ENCODE peak calls at places on chromosomes 12 and 14, in six cellular contexts. M is ovary, A is AG09309, Y is OCI-LY7, X is epithelial cell of esophagus, Z is esophagus squamous epithelium. E is an unnamed sample.

GRCh38 chr12:110733089-110733715 is 9.5 kb downstream of the PPP1CC start:
- DNase-seq in M (no peak), Z (no peak), A (no peak), Y (no peak), X (no peak), E (peak)

GRCh38 chr14:64628940-64629403 is 75.3 kb upstream of the PLEKHG3 start:
- DNase-seq in A (peak), X (peak), Y (no peak), Z (no peak), M (no peak), E (peak)

GRCh38 chr14:29569194-29569593 is 358.5 kb downstream of the PRKD1 start:
- DNase-seq in Y (no peak), A (no peak), Z (no peak), X (no peak), M (no peak), E (no peak)

GRCh38 chr14:92728781-92729364 is 19.6 kb downstream of the LGMN start:
- DNase-seq in A (no peak), X (peak), M (no peak), Y (no peak), Z (no peak), E (peak)

GRCh38 chr14:50897658-50898175 is 25.9 kb downstream of the ABHD12B start:
- DNase-seq in A (no peak), X (no peak), Y (no peak), M (no peak), Z (no peak), E (no peak)

GRCh38 chr14:85594217-85594616 is 64.3 kb downstream of the FLRT2 start:
- DNase-seq in A (no peak), Y (no peak), M (no peak), X (peak), Z (no peak), E (no peak)

GRCh38 chr12:81598205-81598604 is 160.9 kb downstream of the PPFIA2 start:
- DNase-seq in Z (no peak), Y (no peak), M (no peak), A (no peak), X (no peak), E (peak)

GRCh38 chr14:49982522-49982951 is 89.7 kb downstream of the ARF6 start:
- DNase-seq in Z (no peak), X (no peak), A (peak), M (no peak), Y (no peak), E (peak)

GRCh38 chr14:57244103-57244502 is 24.6 kb downstream of the EXOC5 start:
- DNase-seq in Y (no peak), A (no peak), Z (no peak), X (no peak), M (no peak), E (no peak)

GRCh38 chr12:96398422-96399080 is 1.7 kb downstream of the CDK17 start:
- DNase-seq in A (no peak), Z (no peak), Y (peak), M (no peak), X (no peak), E (peak)

GRCh38 chr12:108896331-108896730 is 16.4 kb downstream of the DAO start:
- DNase-seq in X (no peak), A (no peak), Z (no peak), M (no peak), Y (no peak), E (no peak)

GRCh38 chr12:66279127-66279712 is 23.1 kb upstream of the HELB start:
- DNase-seq in A (no peak), Y (no peak), M (no peak), X (peak), Z (no peak), E (peak)

GRCh38 chr14:22556021-22556989 is 32.7 kb downstream of the DAD1 start:
- DNase-seq in Z (peak), Y (peak), X (peak), M (peak), A (no peak), E (peak)

GRCh38 chr14:68682166-68683103 is 110.4 kb downstream of the ZFP36L1 start:
- DNase-seq in A (peak), Y (peak), Z (no peak), M (peak), X (peak), E (peak)

GRCh38 chr12:44441155-44441554 is 435.0 kb downstream of the NELL2 start:
- DNase-seq in Z (no peak), M (no peak), X (no peak), Y (no peak), A (no peak), E (no peak)

GRCh38 chr14:77607741-77608302 is 8.6 kb downstream of the SPTLC2 start:
- DNase-seq in A (no peak), X (no peak), Z (no peak), M (no peak), Y (no peak), E (no peak)

GRCh38 chr14:59768855-59769254 is 101.7 kb downstream of the RTN1 start:
- DNase-seq in Y (no peak), Z (no peak), X (no peak), A (no peak), M (no peak), E (no peak)

GRCh38 chr12:28622416-28622815 is 432.2 kb downstream of the CCDC91 start:
- DNase-seq in Z (no peak), X (peak), Y (no peak), M (no peak), A (peak), E (peak)

GRCh38 chr14:50475460-50475859 is 56.9 kb downstream of the MAP4K5 start:
- DNase-seq in A (no peak), Z (no peak), M (no peak), Y (no peak), X (peak), E (peak)

GRCh38 chr14:96368534-96368933 is 5.2 kb downstream of the GSKIP start:
- DNase-seq in X (no peak), Z (no peak), A (no peak), M (no peak), Y (no peak), E (no peak)

GRCh38 chr14:38309522-38310262 is 53.8 kb upstream of the CLEC14A start:
- DNase-seq in X (no peak), Z (no peak), Y (no peak), A (no peak), M (no peak), E (no peak)

GRCh38 chr14:85024931-85025330 is 505.0 kb upstream of the FLRT2 start:
- DNase-seq in M (no peak), A (no peak), Y (no peak), X (no peak), Z (no peak), E (no peak)

GRCh38 chr14:61347771-61348443 is 26.5 kb downstream of the PRKCH start:
- DNase-seq in X (no peak), A (no peak), Y (no peak), Z (no peak), M (no peak), E (no peak)

GRCh38 chr14:99441157-99441870 is 39.3 kb downstream of the SETD3 start:
- DNase-seq in A (no peak), X (no peak), Z (no peak), Y (no peak), M (no peak), E (no peak)

GRCh38 chr12:122022393-122023338 is 982 bp downstream of the BCL7A start:
- DNase-seq in M (peak), X (peak), Z (no peak), A (no peak), Y (peak), E (peak)

GRCh38 chr12:53960187-53961024 is 5.7 kb downstream of the HOXC12 start:
- DNase-seq in M (no peak), X (no peak), Z (no peak), A (no peak), Y (no peak), E (no peak)

GRCh38 chr12:9888665-9889273 is 7.5 kb downstream of the KLRF2 start:
- DNase-seq in Y (no peak), Z (no peak), M (no peak), X (peak), A (no peak), E (no peak)

GRCh38 chr12:106305376-106305775 is 2.8 kb downstream of the TCP11L2 start:
- DNase-seq in X (peak), M (no peak), Y (no peak), A (no peak), Z (no peak), E (peak)

GRCh38 chr14:77037338-77037782 is 8.9 kb upstream of the IRF2BPL start:
- DNase-seq in Z (no peak), M (no peak), A (no peak), Y (no peak), X (no peak), E (no peak)

GRCh38 chr12:59452746-59453145 is 143.1 kb upstream of the SLC16A7 start:
- DNase-seq in M (no peak), Y (no peak), A (no peak), X (no peak), Z (no peak), E (no peak)

DNA sequence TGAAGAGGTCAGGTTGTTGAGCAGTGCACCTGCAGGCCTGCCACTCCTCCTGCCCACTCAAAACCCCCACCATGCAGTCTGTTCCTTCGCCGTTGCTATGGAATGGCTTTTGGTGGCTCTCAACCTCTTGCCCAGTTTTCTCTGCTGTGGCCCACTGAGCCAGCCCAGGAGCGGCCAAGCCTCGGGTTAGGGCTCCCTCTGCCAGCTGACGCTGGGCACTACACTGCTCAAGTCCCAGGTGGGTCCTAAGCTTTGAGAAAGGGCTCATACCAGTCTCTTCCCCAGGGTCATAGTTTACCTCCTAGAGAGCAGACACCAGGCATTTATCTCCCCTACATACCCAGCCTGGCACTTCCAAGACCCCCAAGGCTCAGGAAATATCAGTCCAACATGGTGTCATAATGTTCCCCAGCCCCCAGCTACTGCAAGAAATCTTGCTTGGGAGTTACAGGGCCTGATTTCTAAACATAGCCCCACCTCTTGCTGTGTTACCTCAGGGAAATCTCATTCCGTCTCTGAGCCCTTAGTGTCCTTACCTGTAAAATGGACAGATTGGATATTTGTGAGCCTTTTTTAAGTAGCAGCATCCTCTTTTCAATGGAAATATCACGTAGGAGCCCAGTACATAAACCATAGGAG is 59.4 kb downstream of the TSPAN11 start:
- DNase-seq in Y (peak), Z (no peak), X (peak), A (no peak), M (no peak), E (peak)
- TF ChIP-seq CTCF in Y (peak), Z (peak), X (peak), A (peak), M (no peak), E (peak)

GRCh38 chr14:31605702-31606101 is 44.5 kb downstream of the NUBPL start:
- DNase-seq in X (no peak), M (no peak), Y (no peak), Z (no peak), A (no peak), E (no peak)
- TF ChIP-seq CTCF in X (no peak), M (no peak), Y (no peak), Z (no peak), A (no peak), E (no peak)

DNA sequence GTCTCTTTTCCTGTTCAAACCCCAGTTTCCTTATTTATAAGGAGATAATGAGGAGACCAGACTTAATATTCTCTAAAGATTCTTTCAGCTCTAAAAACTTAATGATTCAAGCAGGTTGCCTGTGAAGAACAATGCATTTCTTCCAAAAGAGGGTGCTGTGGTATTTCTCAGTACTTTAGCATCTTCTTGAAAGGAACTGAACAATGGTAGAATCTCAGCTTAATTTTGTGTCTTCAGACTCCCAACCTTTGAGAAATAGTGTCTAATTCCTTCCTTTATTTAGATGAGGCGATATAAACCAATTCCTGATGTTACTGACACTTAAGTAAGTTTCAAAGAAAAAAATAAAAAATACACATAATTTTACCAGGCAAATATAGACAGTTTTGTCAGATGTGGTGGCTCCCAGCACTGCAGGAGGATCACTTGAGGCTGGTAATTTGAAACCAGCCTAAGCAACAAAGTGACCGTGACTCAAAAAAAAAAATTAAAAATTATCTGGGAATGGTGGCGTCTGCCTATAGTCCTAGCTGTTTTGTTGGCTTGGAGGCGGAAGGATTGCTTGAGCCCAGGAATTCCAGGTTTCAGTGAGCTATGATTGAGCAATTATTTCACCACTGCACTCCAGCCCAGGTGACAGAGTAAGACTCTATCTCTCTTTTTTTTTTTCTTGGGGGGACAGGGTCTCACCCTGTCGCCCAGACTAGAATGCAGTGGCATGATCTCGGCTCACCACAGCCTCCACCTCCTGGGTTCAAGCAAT is 76.9 kb upstream of the PSMA6 start:
- DNase-seq in Z (no peak), Y (peak), M (no peak), X (peak), A (peak), E (peak)
- TF ChIP-seq CTCF in Z (no peak), Y (peak), M (no peak), X (peak), A (peak), E (peak)

DNA sequence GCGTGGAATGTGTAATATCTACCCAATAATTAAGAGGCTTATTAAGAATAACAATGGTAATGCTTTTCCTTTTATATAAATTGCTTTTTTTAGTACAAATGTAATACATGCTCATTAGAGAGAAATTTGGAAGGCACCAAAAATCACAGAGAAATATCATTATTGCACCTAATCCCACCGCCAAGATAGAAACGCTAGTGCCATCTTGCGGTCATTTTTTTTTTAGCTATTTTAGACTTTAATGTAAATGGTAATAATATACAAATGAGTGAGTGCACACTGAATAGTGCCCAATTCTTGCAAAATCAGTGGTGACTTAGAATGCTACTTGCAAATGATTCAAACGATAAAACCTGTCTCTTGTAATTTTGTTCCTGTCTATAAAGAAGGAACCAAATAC is 576.8 kb upstream of the TMEM132C start:
- DNase-seq in Y (peak), M (no peak), Z (no peak), X (no peak), A (no peak), E (peak)
- TF ChIP-seq CTCF in Y (peak), M (no peak), Z (no peak), X (no peak), A (peak), E (peak)

DNA sequence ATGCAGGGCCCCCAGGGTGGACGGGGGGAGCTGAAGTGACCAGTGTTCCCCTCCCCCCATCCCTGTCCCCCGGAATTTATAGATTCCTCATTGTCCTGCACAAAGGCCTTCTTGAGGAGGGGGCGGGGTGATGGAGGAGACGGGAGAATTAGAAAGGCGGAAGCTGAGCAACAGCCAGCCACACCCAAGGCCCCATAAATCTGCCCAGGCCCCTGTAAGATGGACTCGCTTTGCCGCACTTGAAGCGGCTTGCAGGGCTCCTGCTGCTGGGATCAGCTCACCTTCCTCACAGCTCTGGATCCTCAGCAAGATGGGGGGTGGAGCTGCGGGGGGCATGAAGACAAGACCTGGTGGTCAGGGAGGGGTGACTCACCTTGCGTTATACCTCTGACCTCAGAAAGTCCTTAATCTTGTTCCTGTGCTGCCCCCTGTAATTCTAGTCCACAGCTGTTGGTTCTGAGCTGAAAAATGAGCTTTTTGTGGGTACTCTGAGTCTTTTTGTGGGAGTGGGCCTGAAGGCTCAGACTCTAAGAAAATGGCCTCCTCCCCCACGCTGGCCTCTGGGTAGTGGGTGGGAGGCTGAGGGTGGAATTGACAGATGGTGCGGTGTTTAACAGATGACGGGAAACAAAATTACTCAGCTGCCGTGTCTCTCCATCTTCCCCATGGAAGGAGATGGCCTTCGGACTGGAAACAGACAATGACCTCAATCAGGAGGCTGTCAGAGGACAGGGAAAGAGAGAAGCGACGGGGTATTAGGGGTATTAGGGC is 15.8 kb upstream of the ANKRD33 start:
- DNase-seq in A (no peak), Y (no peak), M (no peak), X (no peak), Z (no peak), E (no peak)
- TF ChIP-seq CTCF in A (no peak), Y (no peak), M (no peak), X (no peak), Z (no peak), E (no peak)

DNA sequence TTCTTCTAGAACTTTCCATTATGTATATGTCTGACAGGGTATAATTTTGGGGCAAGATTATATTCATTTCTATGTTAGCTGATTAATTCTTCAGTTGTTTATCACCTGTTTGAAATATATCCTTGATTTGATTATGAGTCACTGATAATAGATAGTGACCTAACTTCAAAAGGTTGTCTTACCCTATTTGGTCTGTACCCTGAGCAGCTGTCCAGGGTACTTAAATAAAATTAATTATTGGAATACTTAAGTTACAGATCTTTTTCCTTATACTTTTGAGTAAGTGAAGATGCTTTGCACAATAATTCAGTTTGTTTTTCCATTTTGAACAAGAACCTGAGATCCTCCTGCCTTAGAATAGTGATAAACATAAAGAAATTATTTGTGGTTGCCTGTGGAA is 13.2 kb upstream of the NPAS3 start:
- DNase-seq in Y (no peak), A (no peak), M (no peak), X (no peak), Z (no peak), E (no peak)
- TF ChIP-seq CTCF in Y (no peak), A (no peak), M (no peak), X (no peak), Z (no peak), E (no peak)

DNA sequence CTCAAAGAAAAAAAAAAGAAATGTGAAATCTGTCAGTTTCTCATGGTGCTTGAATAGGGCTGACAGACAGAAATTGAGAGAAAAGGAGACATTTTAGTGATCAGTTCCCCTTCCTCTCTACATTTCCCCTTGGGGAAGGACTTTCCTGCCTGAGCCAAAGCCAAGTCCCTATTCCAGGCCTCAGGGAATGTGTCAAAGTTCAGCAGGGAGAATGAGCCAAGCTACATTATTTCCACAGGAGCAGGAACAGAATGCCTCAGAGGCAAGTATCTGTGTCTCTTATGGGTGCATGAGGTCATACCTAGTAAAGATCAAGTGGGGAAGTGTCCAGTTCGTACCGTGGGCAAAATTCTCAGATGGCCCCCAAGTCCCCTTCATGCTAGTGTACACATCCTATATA is 68.6 kb downstream of the IQSEC3 start:
- DNase-seq in Z (no peak), M (no peak), Y (no peak), A (no peak), X (no peak), E (no peak)
- TF ChIP-seq CTCF in Z (no peak), M (no peak), Y (no peak), A (no peak), X (no peak), E (no peak)